ENCODE peak calls at places on chromosomes 3 and 15, in nine cellular contexts. A, N, X, O, R, S, T, V and Z are unnamed samples.
A peak's percentile ranks its signal among the peaks of the same experiment; 100 is the strongest.

GRCh38 chr3:56930706-56931105 is 129.0 kb upstream of the ARHGEF3 start:
- DNase-seq in S (no peak), V (no peak), T (no peak), N (peak; percentile 47), R (no peak), A (no peak), O (no peak), X (no peak), Z (no peak)

GRCh38 chr15:97867870-97868269 is 92.6 kb upstream of the ARRDC4 start:
- DNase-seq in T (no peak), S (no peak), X (no peak), N (no peak), V (peak; percentile 4), A (no peak), O (no peak), R (no peak), Z (no peak)

GRCh38 chr3:141830508-141830907 is 45.9 kb upstream of the ATP1B3 start:
- DNase-seq in V (no peak), O (no peak), X (peak; percentile 6), N (peak; percentile 10), S (no peak), R (no peak), T (no peak), A (no peak), Z (no peak)

GRCh38 chr3:103127116-103127630 is 692.4 kb downstream of the ZPLD1 start:
- DNase-seq in R (no peak), V (no peak), N (peak; percentile 65), T (no peak), S (no peak), O (no peak), X (no peak), A (no peak), Z (no peak)

GRCh38 chr3:175456496-175456895 is 597.4 kb downstream of the NAALADL2 start:
- DNase-seq in A (no peak), O (no peak), S (no peak), T (no peak), N (peak; percentile 50), X (peak; percentile 50), R (no peak), V (no peak), Z (peak; percentile 63)

GRCh38 chr3:62361261-62361660 is 12.1 kb downstream of the FEZF2 start:
- DNase-seq in O (no peak), S (no peak), R (no peak), X (no peak), A (no peak), T (no peak), N (no peak), V (no peak), Z (no peak)

GRCh38 chr15:58830556-58830955 is 59.5 kb downstream of the MINDY2 start:
- DNase-seq in O (no peak), A (no peak), V (no peak), R (no peak), S (no peak), N (no peak), X (no peak), T (no peak), Z (no peak)

GRCh38 chr15:100714749-100715342 is 112.5 kb downstream of the ASB7 start:
- DNase-seq in T (no peak), O (no peak), S (no peak), R (no peak), N (no peak), X (no peak), A (no peak), V (peak; percentile 7), Z (no peak)

GRCh38 chr3:16148783-16149182 is 25.7 kb upstream of the GALNT15 start:
- DNase-seq in R (peak; percentile 96), N (peak; percentile 94), A (peak; percentile 39), O (peak; percentile 92), T (peak; percentile 96), S (peak; percentile 51), V (no peak), X (peak; percentile 94), Z (peak; percentile 97)

GRCh38 chr3:89698208-89698830 is 590.9 kb downstream of the EPHA3 start:
- DNase-seq in V (no peak), O (no peak), R (no peak), N (no peak), T (no peak), A (no peak), X (no peak), S (no peak), Z (no peak)

GRCh38 chr3:169495569-169495968 is 167.9 kb downstream of the MECOM start:
- DNase-seq in V (no peak), A (no peak), O (no peak), T (no peak), S (no peak), X (no peak), R (no peak), N (no peak), Z (no peak)

GRCh38 chr15:38202356-38202755 is 50.3 kb upstream of the SPRED1 start:
- DNase-seq in A (peak; percentile 19), R (no peak), T (no peak), S (no peak), N (no peak), X (peak; percentile 10), V (no peak), O (no peak), Z (peak; percentile 70)

GRCh38 chr3:58351920-58352319 is 19.2 kb downstream of the PXK start:
- DNase-seq in X (no peak), A (no peak), T (no peak), V (peak; percentile 43), N (no peak), O (no peak), S (no peak), R (no peak), Z (no peak)
- H3K4me3 ChIP-seq in X (no peak overlapping the region), A (no peak overlapping the region), T (no peak overlapping the region), V (no peak overlapping the region), N (no peak overlapping the region), O (no peak overlapping the region), S (no peak overlapping the region), R (no peak overlapping the region), Z (no peak overlapping the region)

DNA sequence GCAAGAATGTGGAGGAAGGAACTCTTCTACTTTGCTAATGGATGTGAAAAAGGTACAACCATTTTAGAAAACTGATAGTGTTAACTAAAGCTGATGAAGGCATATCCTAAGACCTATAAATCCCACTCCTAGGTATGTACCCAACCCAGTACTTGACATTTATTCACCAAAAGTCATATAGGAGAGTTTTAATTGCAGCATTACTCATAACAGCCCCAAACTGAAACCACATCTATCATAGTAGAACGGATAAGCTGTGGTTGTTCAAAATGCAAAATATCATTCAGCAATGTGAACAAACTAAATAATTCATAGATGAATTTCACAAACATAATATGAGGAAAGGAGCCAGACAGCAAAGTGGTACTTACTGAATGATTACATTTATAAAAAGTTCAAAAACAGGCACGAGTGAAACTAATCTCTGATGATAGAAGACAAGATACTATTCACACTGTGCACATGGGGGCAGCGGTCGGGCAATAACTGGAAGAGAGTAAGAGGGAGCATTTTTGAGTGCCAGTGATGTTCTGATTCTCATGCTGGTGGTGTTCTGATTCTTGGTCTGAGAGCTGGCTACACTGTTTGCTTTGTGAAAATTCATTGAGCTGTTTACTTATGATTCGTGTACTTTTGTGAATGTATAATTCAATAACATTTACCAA is 34.3 kb downstream of the GOLIM4 start:
- DNase-seq in X (no peak), O (no peak), T (no peak), N (peak; percentile 30), R (no peak), V (no peak), A (no peak), S (no peak), Z (no peak)
- TF ChIP-seq CTCF in X (peak; percentile 27), O (no peak), T (no peak), N (no peak), R (no peak), V (peak; percentile 29), A (no peak), S (no peak), Z (peak; percentile 1)

GRCh38 chr15:74306801-74307217 is 60.6 kb downstream of the CYP11A1 start:
- DNase-seq in N (peak; percentile 48), S (no peak), X (no peak), T (no peak), R (no peak), V (no peak), A (peak; percentile 26), O (no peak), Z (no peak)

GRCh38 chr15:74304459-74304858 is 63.0 kb downstream of the CYP11A1 start:
- DNase-seq in N (no peak), R (no peak), S (no peak), O (no peak), A (no peak), X (no peak), T (no peak), V (no peak), Z (no peak)

GRCh38 chr15:74307827-74308642 is 59.4 kb downstream of the CYP11A1 start:
- DNase-seq in T (no peak), O (no peak), V (peak; percentile 82), N (peak; percentile 63), X (peak; percentile 52), S (no peak), R (peak; percentile 66), A (peak; percentile 70), Z (peak; percentile 59)

GRCh38 chr15:74303741-74304309 is 63.6 kb downstream of the CYP11A1 start:
- DNase-seq in T (no peak), R (no peak), O (no peak), X (no peak), N (no peak), A (no peak), V (peak; percentile 51), S (no peak), Z (no peak)

DNA sequence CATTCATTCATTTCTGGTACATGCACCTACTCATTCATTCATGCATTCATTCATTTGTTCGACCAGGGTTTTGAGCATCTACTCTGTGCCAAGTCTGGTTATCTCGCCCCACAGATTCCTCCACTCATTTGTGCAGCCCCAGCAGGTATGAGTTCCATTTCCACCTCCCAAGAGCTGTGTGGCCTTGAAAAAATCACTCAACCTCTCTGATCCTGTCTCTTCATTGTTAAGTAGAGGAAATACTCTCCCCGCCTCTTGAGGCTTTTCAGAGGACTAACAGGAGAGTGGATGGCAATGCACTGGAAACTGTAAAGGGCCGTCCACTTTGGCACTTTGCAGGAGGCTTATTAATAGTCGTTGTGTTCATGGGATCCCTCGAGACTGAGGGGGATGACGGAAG is 61.8 kb downstream of the CYP11A1 start:
- DNase-seq in R (no peak), A (no peak), O (no peak), N (no peak), X (no peak), S (no peak), T (no peak), V (no peak), Z (no peak)
- H3K4me3 ChIP-seq in R (no peak overlapping the region), A (no peak overlapping the region), O (no peak overlapping the region), N (no peak overlapping the region), X (no peak overlapping the region), S (no peak overlapping the region), T (no peak overlapping the region), V (no peak overlapping the region), Z (no peak overlapping the region)

DNA sequence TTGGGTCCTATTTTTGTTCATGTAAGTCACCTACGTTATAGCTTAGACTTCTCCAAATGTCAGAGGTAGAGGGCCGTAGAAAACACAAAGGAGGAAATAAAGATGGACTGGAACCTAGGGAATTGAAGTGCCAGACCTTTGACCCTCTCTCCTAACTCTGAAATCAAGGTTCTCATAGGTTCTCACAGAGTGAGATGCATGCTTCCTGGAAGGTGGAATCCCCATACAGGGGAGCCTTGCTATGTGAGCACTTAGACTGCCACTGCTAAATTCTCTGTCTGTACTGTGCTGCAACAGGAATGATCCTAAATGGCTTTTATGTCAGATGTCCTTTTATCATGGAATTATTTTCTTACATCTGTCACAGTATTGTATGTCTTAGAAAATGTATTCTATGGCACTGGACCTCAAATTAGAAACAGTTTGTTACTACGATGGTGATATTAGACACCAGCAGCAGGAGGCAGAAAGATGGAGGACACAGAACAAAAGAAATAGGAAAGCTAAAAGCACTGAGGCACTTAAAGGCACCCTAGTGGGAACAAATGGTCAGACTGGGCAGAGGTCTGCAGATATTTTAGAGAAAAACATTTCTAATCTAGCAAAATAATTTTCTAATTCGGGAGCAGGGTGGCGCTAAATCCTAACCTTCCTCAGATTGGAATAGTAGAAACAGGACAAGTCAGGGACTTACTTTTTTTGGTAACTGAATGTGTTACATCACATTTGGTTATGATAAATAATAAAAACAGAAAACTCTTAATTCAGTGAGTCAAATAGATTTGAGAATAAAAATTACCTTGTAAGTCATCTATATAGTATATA is 60.2 kb upstream of the CDAN1 start:
- DNase-seq in X (peak; percentile 1), N (no peak), R (no peak), T (no peak), V (peak; percentile 28), O (no peak), S (no peak), A (no peak), Z (peak; percentile 16)
- TF ChIP-seq CTCF in X (peak; percentile 14), N (no peak), R (no peak), T (no peak), V (peak; percentile 49), O (no peak), S (no peak), A (no peak), Z (no peak)